ENCODE peak calls at places on chromosomes 13 and 19, in ten cellular contexts. R is posterior vena cava; O is fibroblast of mammary gland; W is CD8-positive, alpha-beta memory T cell; E is K562; P is H7; A is SHP77; M is omental fat pad; N is RWPE1; X is fibroblast of the conjunctiva. K is an unnamed sample.

GRCh38 chr19:5968431-5969373 is 9.2 kb downstream of the RANBP3 start:
- DNase-seq in R (no peak), O (no peak), W (no peak), E (peak), P (peak), A (peak), M (no peak), N (peak), X (no peak), K (peak)

GRCh38 chr19:47742636-47743035 is 2.7 kb upstream of the NOP53 start:
- DNase-seq in R (no peak), O (peak), W (no peak), E (no peak), P (no peak), A (no peak), M (no peak), N (no peak), X (no peak), K (peak)

GRCh38 chr13:94535775-94536174 is 56.3 kb upstream of the DCT start:
- DNase-seq in R (no peak), O (no peak), W (no peak), E (no peak), P (no peak), A (no peak), M (no peak), N (no peak), X (no peak), K (no peak)

GRCh38 chr13:50319603-50320296 is 304.5 kb downstream of the KCNRG start:
- DNase-seq in R (no peak), O (peak), W (no peak), E (peak), P (no peak), A (no peak), M (no peak), N (no peak), X (no peak), K (no peak)

GRCh38 chr13:39943711-39944110 is 288.2 kb downstream of the COG6 start:
- DNase-seq in R (no peak), O (no peak), W (no peak), E (no peak), P (no peak), A (no peak), M (no peak), N (no peak), X (no peak), K (no peak)

GRCh38 chr13:99842379-99842778 is 129.2 kb downstream of the ZIC5 start:
- DNase-seq in R (no peak), O (no peak), W (no peak), E (no peak), P (no peak), A (no peak), M (no peak), N (no peak), X (no peak), K (no peak)

GRCh38 chr13:41827507-41828213 is 133.2 kb downstream of the VWA8 start:
- DNase-seq in R (no peak), O (peak), W (no peak), E (no peak), P (no peak), A (no peak), M (no peak), N (peak), X (peak), K (no peak)

GRCh38 chr19:50258918-50259372 is 55.5 kb downstream of the MYH14 start:
- DNase-seq in R (no peak), O (peak), W (no peak), E (peak), P (peak), A (no peak), M (no peak), N (no peak), X (no peak), K (peak)

GRCh38 chr13:27953671-27954405 is 15.3 kb downstream of the CDX2 start:
- DNase-seq in R (peak), O (peak), W (no peak), E (peak), P (peak), A (peak), M (no peak), N (peak), X (peak), K (peak)

GRCh38 chr19:38213911-38214625 is 10.0 kb downstream of the DPF1 start:
- DNase-seq in R (no peak), O (peak), W (peak), E (no peak), P (no peak), A (no peak), M (no peak), N (no peak), X (no peak), K (no peak)

GRCh38 chr13:41034862-41035261 is 15.7 kb upstream of the ELF1 start:
- DNase-seq in R (no peak), O (no peak), W (no peak), E (no peak), P (no peak), A (no peak), M (no peak), N (no peak), X (no peak), K (no peak)

GRCh38 chr19:13684021-13684420 is 80.3 kb upstream of the MRI1 start:
- DNase-seq in R (no peak), O (no peak), W (no peak), E (no peak), P (no peak), A (no peak), M (no peak), N (no peak), X (no peak), K (no peak)

GRCh38 chr19:46741447-46741846 is 4.4 kb upstream of the FKRP start:
- DNase-seq in R (no peak), O (no peak), W (no peak), E (no peak), P (no peak), A (no peak), M (no peak), N (no peak), X (no peak), K (no peak)

K was measured in kidney.